ENCODE peak calls at places on chromosome 6, in six cellular contexts. D is H9, U is neuronal stem cell, O is IMR-90, M is mesenchymal stem cell, E is H1. A is an unnamed sample.

GRCh38 chr6:74420221-74420620 is 724.2 kb downstream of the CD109 start:
- DNase-seq in D (no peak), U (no peak), O (no peak), M (no peak), E (no peak), A (no peak)

GRCh38 chr6:41706876-41707564 is 28.4 kb downstream of the TFEB start:
- DNase-seq in D (no peak), U (no peak), O (peak), M (peak), E (no peak), A (no peak)

GRCh38 chr6:19806971-19807396 is 30.2 kb upstream of the ID4 start:
- DNase-seq in D (no peak), U (no peak), O (no peak), M (no peak), E (no peak), A (no peak)

GRCh38 chr6:33313105-33313708 is 671 bp downstream of the TAPBP start:
- DNase-seq in D (peak), U (no peak), O (peak), M (peak), E (peak), A (peak)

GRCh38 chr6:30206799-30207618 is 6.2 kb downstream of the TRIM26 start:
- DNase-seq in D (peak), U (no peak), O (peak), M (peak), E (no peak), A (no peak)

GRCh38 chr6:21994821-21995220 is 302.0 kb downstream of the PRL start:
- DNase-seq in D (no peak), U (no peak), O (no peak), M (no peak), E (no peak), A (no peak)

GRCh38 chr6:36064770-36065396 is 37.3 kb downstream of the MAPK14 start:
- DNase-seq in D (no peak), U (no peak), O (no peak), M (no peak), E (no peak), A (peak)

GRCh38 chr6:24529985-24530384 is 35.2 kb downstream of the ALDH5A1 start:
- DNase-seq in D (no peak), U (no peak), O (no peak), M (no peak), E (no peak), A (peak)

GRCh38 chr6:133132583-133132982 is 108.6 kb upstream of the EYA4 start:
- DNase-seq in D (no peak), U (no peak), O (no peak), M (no peak), E (no peak), A (no peak)

DNA sequence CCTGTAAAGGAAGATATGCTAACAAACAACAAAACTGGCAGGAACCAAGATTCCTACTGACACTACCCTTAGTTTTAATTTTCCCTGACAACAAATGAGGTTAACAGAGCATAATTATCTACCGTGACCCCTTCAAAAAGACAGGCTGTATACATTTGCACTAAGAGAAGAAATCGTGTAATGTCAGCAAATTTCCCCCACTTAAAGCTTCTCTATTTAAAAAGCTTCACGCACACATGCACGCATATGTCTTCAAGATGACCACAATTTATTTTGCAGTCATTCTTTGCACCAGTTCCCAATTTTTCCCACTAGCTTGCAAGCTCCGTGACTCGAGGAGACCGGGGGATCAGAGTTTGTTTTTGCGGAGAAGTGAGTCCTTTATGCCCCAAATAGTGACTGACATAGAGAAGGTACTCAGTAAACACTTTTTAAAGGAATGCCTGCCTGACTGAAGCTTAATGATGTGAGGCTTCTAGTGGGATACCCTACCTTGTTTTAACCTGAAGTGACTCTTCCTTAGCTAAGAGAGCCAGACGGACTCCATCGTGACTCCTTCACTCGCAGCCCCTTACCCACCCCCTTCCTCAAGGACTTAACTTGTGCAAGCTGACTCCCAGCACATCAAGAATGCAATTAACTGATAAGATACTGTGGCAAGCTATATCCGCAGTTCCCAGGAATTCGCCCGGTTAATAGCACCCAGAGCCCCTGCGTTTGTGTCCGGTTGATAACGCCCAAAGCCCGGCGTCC is 9.3 kb upstream of the NQO2 start:
- DNase-seq in D (no peak), U (no peak), O (no peak), M (peak), E (no peak), A (peak)
- H3K23ac ChIP-seq in D (peak), U (no peak), O (peak), M (no peak), E (no peak), A (no peak)

GRCh38 chr6:130574146-130574545 is 208.3 kb downstream of the TMEM200A start:
- DNase-seq in D (no peak), U (no peak), O (no peak), M (peak), E (no peak), A (no peak)

GRCh38 chr6:130577178-130577919 is 211.5 kb downstream of the TMEM200A start:
- DNase-seq in D (no peak), U (no peak), O (no peak), M (no peak), E (no peak), A (no peak)

GRCh38 chr6:130575971-130576370 is 210.2 kb downstream of the TMEM200A start:
- DNase-seq in D (no peak), U (no peak), O (no peak), M (no peak), E (no peak), A (no peak)

GRCh38 chr6:130578713-130579112 is 212.9 kb downstream of the TMEM200A start:
- DNase-seq in D (no peak), U (no peak), O (no peak), M (no peak), E (no peak), A (no peak)

DNA sequence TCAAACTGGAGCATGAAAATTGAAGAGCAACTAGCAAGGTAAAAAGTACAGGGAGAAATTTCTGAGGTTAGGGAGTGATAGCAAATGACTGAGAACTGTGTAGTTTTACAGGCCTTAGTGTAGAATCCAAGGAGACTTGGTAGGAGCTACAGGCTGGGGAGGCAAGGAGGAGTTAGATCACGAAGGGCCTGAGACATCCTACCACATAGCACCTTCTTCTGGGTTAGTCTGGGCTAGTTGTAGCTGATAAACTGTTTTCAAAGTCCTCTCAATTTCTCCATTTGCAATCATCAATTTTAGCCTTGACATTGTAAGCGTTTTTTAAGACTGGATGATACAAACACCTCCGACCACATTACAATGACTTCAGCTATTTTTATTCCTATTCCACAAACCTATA is 209.7 kb downstream of the TMEM200A start:
- DNase-seq in D (no peak), U (no peak), O (no peak), M (no peak), E (no peak), A (no peak)
- H3K14ac ChIP-seq in D (no peak), U (no peak), O (no peak), M (no peak), E (no peak), A (no peak)

DNA sequence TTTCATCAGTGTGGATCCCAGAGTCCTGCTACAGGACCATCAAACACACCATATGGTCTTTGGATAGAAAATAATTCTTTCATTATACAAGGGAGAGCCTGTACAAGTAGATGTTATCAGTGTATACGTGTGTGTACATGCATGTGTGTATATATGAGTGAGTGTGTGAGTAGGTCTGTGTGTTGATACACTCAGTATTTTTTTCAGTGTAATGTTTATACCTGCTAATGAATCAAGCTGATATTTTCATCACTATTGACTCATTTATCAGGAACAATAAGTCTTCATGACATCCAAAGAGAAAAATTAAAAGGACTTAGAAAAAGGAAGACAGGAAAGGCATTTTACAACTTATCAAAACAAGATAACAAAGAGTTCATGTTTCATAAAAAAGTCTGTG is 66.5 kb downstream of the EPM2A start:
- DNase-seq in D (no peak), U (no peak), O (no peak), M (no peak), E (no peak), A (no peak)
- H2BK5ac ChIP-seq in D (no peak), U (no peak), O (no peak), M (no peak), E (no peak), A (no peak)

DNA sequence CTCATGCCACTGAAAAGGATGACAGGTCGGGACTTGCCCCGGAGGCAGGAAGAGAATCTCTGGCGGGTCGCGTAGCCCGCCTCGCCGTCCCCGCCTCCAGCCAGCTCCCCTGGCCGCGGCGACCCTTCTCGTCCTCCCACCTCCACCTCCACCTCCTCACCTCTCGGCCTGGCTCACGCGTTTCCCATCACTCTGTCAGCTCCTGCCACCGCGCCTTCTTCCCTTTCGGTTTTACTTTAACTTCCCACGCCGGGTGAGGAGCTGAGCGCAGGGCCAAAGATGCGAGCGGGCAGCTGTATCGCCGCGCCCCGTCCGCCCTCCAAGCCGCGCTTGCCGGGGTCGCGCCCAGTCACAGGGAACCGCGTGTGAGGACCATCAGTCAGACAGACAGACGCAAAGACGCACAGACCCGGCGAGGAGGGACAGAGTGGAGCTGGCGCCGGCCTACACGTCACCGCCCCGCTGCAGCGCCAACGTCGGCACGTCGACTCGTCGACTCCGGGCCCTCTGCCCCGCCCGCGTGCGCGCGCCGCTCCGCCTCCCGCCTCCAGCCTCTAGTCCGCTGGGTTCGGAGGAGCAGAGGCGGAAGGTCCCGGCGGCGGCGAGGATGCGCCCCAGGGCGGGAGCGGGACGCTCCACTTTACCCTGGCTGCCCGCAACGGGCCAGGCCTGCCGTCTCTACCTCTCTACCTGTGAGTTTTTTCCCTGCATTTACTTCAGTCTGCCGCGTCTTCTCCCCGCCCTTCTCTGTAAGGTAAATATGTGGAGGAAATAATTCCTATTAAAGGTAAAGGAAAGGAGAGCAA is at the start of gene ASCC3:
- DNase-seq in D (peak), U (peak), O (peak), M (peak), E (peak), A (peak)
- H3K23ac ChIP-seq in D (no peak), U (peak), O (peak), M (no peak), E (no peak), A (no peak)

GRCh38 chr6:157645201-157645795 is 177.7 kb upstream of the SNX9 start:
- DNase-seq in D (no peak), U (no peak), O (no peak), M (no peak), E (no peak), A (no peak)
- H3K14ac ChIP-seq in D (no peak), U (no peak), O (no peak), M (no peak), E (no peak), A (no peak)

GRCh38 chr6:109379706-109380105 is 2.6 kb downstream of the CD164 start:
- DNase-seq in D (no peak), U (no peak), O (peak), M (no peak), E (no peak), A (peak)

GRCh38 chr6:109383438-109383940 is 1.2 kb upstream of the CD164 start:
- DNase-seq in D (no peak), U (no peak), O (no peak), M (peak), E (no peak), A (no peak)

GRCh38 chr6:109381007-109381746 is 1.1 kb downstream of the CD164 start:
- DNase-seq in D (no peak), U (no peak), O (peak), M (peak), E (no peak), A (peak)

GRCh38 chr6:109381747-109382575 is at the start of gene CD164:
- DNase-seq in D (peak), U (no peak), O (peak), M (peak), E (no peak), A (peak)

GRCh38 chr6:109382576-109383437 is 540 bp upstream of the CD164 start:
- DNase-seq in D (peak), U (peak), O (peak), M (peak), E (peak), A (peak)
- H2BK5ac ChIP-seq in D (peak), U (peak), O (peak), M (peak), E (peak), A (peak)

GRCh38 chr6:3373597-3374203 is 83.2 kb downstream of the SLC22A23 start:
- DNase-seq in D (no peak), U (no peak), O (no peak), M (no peak), E (no peak), A (no peak)

GRCh38 chr6:3377536-3378397 is 79.1 kb downstream of the SLC22A23 start:
- DNase-seq in D (no peak), U (no peak), O (peak), M (no peak), E (no peak), A (peak)

GRCh38 chr6:3376064-3376463 is 80.8 kb downstream of the SLC22A23 start:
- DNase-seq in D (no peak), U (no peak), O (no peak), M (no peak), E (no peak), A (no peak)

GRCh38 chr6:3379482-3380060 is 77.3 kb downstream of the SLC22A23 start:
- DNase-seq in D (no peak), U (no peak), O (peak), M (no peak), E (no peak), A (peak)

DNA sequence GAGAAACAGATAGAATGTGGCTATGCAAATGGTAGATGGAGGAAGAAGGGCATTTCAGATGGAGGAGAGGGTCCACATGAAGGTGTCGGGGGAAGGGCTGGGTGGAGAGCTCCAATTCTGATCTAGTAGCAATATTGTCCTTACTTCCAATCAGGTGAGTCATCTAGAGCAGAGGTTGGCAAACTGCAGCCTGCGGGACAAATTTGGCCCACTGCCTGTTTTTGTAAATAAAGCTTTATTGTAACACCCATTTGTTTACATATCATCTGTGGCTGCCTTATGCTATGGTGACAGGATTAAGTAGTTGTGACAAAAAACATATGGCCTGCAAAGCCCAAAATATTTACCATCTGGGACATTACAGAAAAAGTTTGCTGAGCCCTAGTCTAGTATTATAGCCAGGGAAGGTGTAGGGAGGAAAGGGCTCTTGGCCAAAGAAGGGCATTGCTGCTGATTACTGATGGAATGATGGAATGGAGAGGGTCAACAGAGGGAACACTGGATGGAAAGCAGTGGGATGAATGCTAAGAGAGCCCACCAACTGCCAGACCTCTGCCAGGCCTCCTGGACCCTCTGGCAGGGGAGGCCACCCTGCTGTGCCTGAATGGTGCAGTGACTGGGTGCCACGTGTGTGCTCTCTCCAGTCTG is 79.8 kb downstream of the SLC22A23 start:
- DNase-seq in D (no peak), U (no peak), O (no peak), M (no peak), E (no peak), A (no peak)
- H3K23ac ChIP-seq in D (no peak), U (no peak), O (no peak), M (no peak), E (no peak), A (no peak)

A was measured in trophoblast cell.